ENCODE peak calls at places on chromosomes 6 and 20, in six cellular contexts. D, F, L, H, S and B are unnamed samples.
A peak's percentile ranks its signal among the peaks of the same experiment; 100 is the strongest.

GRCh38 chr6:126312013-126312665 is 27.8 kb upstream of the CENPW start:
- DNase-seq in D (no peak), F (no peak), L (peak; percentile 2), H (no peak), S (peak; percentile 3), B (no peak)

GRCh38 chr6:135537782-135538301 is 40.3 kb upstream of the AHI1 start:
- DNase-seq in D (peak; percentile 2), F (no peak), L (peak; percentile 53), H (peak; percentile 79), S (no peak), B (no peak)

GRCh38 chr6:43972179-43972914 is 154.9 kb downstream of the MRPL14 start:
- DNase-seq in D (no peak), F (no peak), L (no peak), H (peak; percentile 53), S (no peak), B (no peak)

GRCh38 chr6:146281963-146282362 is 253.1 kb downstream of the GRM1 start:
- DNase-seq in D (no peak), F (no peak), L (no peak), H (no peak), S (no peak), B (no peak)

GRCh38 chr20:10466855-10467254 is 31.8 kb downstream of the SLX4IP start:
- DNase-seq in D (no peak), F (no peak), L (no peak), H (no peak), S (peak; percentile 66), B (no peak)

GRCh38 chr20:37293301-37293943 is 4.0 kb downstream of the MANBAL start:
- DNase-seq in D (no peak), F (no peak), L (no peak), H (no peak), S (no peak), B (no peak)

GRCh38 chr6:157534991-157535353 is 154.0 kb downstream of the ZDHHC14 start:
- DNase-seq in D (no peak), F (no peak), L (no peak), H (no peak), S (no peak), B (no peak)

GRCh38 chr6:130927305-130927704 is 100.1 kb downstream of the SMLR1 start:
- DNase-seq in D (no peak), F (peak; percentile 18), L (no peak), H (no peak), S (peak; percentile 27), B (no peak)

GRCh38 chr20:18057106-18057993 is at the start of gene OVOL2:
- DNase-seq in D (no peak), F (peak; percentile 94), L (peak; percentile 50), H (no peak), S (peak; percentile 46), B (peak; percentile 93)

GRCh38 chr6:81890846-81891245 is 138.4 kb upstream of the TENT5A start:
- DNase-seq in D (no peak), F (no peak), L (no peak), H (peak; percentile 61), S (no peak), B (no peak)

GRCh38 chr6:31642798-31643570 is 9.5 kb downstream of the BAG6 start:
- DNase-seq in D (no peak), F (no peak), L (no peak), H (no peak), S (no peak), B (no peak)

GRCh38 chr20:63850689-63851547 is 10.4 kb upstream of the ABHD16B start:
- DNase-seq in D (no peak), F (peak; percentile 63), L (no peak), H (no peak), S (no peak), B (no peak)

GRCh38 chr6:16760536-16761468 is at the start of gene ATXN1:
- DNase-seq in D (peak; percentile 32), F (peak; percentile 77), L (no peak), H (peak; percentile 77), S (peak; percentile 77), B (peak; percentile 76)

GRCh38 chr6:10582774-10583508 is 61.8 kb downstream of the GCNT2 start:
- DNase-seq in D (no peak), F (no peak), L (no peak), H (no peak), S (peak; percentile 88), B (no peak)

GRCh38 chr6:87949194-87949593 is 98.4 kb upstream of the SPACA1 start:
- DNase-seq in D (no peak), F (no peak), L (no peak), H (no peak), S (no peak), B (no peak)

GRCh38 chr6:16344756-16345155 is 106.4 kb downstream of the GMPR start:
- DNase-seq in D (no peak), F (no peak), L (no peak), H (no peak), S (no peak), B (no peak)

GRCh38 chr6:106103728-106104109 is 17.6 kb downstream of the PRDM1 start:
- DNase-seq in D (peak; percentile 52), F (peak; percentile 57), L (no peak), H (no peak), S (no peak), B (no peak)

GRCh38 chr6:155315516-155315871 is 1.2 kb upstream of the TFB1M start:
- DNase-seq in D (no peak), F (no peak), L (no peak), H (peak; percentile 29), S (no peak), B (no peak)

GRCh38 chr6:116570856-116571682 is at the start of gene RWDD1:
- DNase-seq in D (peak; percentile 98), F (peak; percentile 99), L (peak; percentile 87), H (peak; percentile 100), S (peak; percentile 99), B (peak; percentile 99)

GRCh38 chr6:169903122-169903521 is 151.7 kb downstream of the ERMARD start:
- DNase-seq in D (no peak), F (no peak), L (no peak), H (no peak), S (no peak), B (no peak)

GRCh38 chr6:70860044-70860443 is 96.8 kb downstream of the B3GAT2 start:
- DNase-seq in D (no peak), F (no peak), L (no peak), H (peak; percentile 43), S (no peak), B (no peak)

GRCh38 chr20:46009847-46010246 is 1.1 kb downstream of the MMP9 start:
- DNase-seq in D (no peak), F (no peak), L (no peak), H (no peak), S (peak; percentile 21), B (no peak)

GRCh38 chr20:61958773-61959172 is 106.9 kb downstream of the TAF4 start:
- DNase-seq in D (no peak), F (no peak), L (no peak), H (no peak), S (no peak), B (peak; percentile 3)

GRCh38 chr6:12403201-12403826 is 113.2 kb downstream of the EDN1 start:
- DNase-seq in D (no peak), F (no peak), L (no peak), H (peak; percentile 56), S (no peak), B (no peak)

GRCh38 chr6:110509617-110510231 is 33.3 kb upstream of the SLC22A16 start:
- DNase-seq in D (no peak), F (no peak), L (no peak), H (peak; percentile 17), S (no peak), B (no peak)

GRCh38 chr6:11854418-11855165 is 76.0 kb upstream of the ADTRP start:
- DNase-seq in D (no peak), F (no peak), L (no peak), H (peak; percentile 59), S (no peak), B (no peak)

GRCh38 chr6:35357671-35358070 is 15.3 kb downstream of the PPARD start:
- DNase-seq in D (no peak), F (no peak), L (no peak), H (no peak), S (no peak), B (no peak)

GRCh38 chr6:163036251-163036650 is 308.5 kb downstream of the PACRG start:
- DNase-seq in D (no peak), F (no peak), L (no peak), H (no peak), S (no peak), B (no peak)

GRCh38 chr20:44644384-44645131 is 6.9 kb downstream of the ADA start:
- DNase-seq in D (peak; percentile 39), F (no peak), L (no peak), H (no peak), S (no peak), B (no peak)

GRCh38 chr20:44648068-44648467 is 3.4 kb downstream of the ADA start:
- DNase-seq in D (no peak), F (no peak), L (no peak), H (no peak), S (no peak), B (no peak)

GRCh38 chr20:44646641-44647274 is 4.7 kb downstream of the ADA start:
- DNase-seq in D (no peak), F (peak; percentile 36), L (no peak), H (peak; percentile 31), S (no peak), B (no peak)

GRCh38 chr20:44643596-44644383 is 7.7 kb downstream of the ADA start:
- DNase-seq in D (peak; percentile 54), F (peak; percentile 51), L (peak; percentile 54), H (peak; percentile 50), S (peak; percentile 46), B (peak; percentile 82)

GRCh38 chr20:44646023-44646640 is 5.4 kb downstream of the ADA start:
- DNase-seq in D (no peak), F (peak; percentile 40), L (no peak), H (no peak), S (peak; percentile 81), B (no peak)
- H3K4me3 ChIP-seq in D (peak overlapping the region; percentile 54), F (no peak overlapping the region), L (no peak overlapping the region), H (no peak overlapping the region), S (no peak overlapping the region), B (no peak overlapping the region)

GRCh38 chr6:117761610-117762009 is 86.3 kb downstream of the NUS1 start:
- DNase-seq in D (no peak), F (no peak), L (no peak), H (no peak), S (no peak), B (no peak)
- H3K9me3 ChIP-seq in D (no peaks in the 10 kb centered on the region), F (peaks cover 13% of the 10 kb centered on the region), L (no peaks in the 10 kb centered on the region), H (peaks cover 16% of the 10 kb centered on the region), S (no peaks in the 10 kb centered on the region), B (peaks cover 26% of the 10 kb centered on the region)

GRCh38 chr6:137093183-137094069 is 48.7 kb upstream of the IL20RA start:
- DNase-seq in D (no peak), F (no peak), L (no peak), H (no peak), S (no peak), B (peak; percentile 28)
- H3K4me3 ChIP-seq in D (no peak overlapping the region), F (no peak overlapping the region), L (no peak overlapping the region), H (no peak overlapping the region), S (no peak overlapping the region), B (no peak overlapping the region)

DNA sequence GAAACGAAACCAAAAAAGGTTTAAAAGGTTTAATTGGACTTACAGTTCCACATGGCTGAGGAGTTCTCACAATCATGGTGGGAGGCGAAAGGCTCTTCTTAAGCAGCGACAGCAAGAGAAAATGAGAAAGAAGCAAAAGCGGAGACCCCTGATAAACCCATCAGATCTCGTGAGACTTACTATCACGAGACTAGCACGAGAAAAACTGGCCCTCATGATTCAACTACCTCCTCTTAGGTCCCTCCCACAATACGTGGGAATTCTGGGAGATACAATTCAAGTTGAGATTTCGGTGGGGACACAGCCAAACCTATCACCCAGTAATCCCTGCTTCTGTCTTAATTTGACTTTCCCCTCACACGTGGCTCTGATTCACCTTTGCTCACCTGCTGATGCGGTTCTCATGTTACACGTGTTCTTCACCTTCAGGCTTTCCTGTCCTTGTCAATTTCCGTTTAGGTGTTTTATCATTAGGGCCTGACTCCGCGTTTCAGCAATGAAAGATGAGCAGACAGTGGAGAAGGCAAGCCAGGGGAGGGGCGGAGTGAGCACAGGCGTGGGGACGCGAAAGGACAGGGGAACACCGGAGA is 57.1 kb downstream of the AGPAT4 start:
- DNase-seq in D (no peak), F (no peak), L (no peak), H (no peak), S (no peak), B (no peak)
- H3K9me3 ChIP-seq in D (no peaks in the 10 kb centered on the region), F (peaks cover 1% of the 10 kb centered on the region), L (peaks cover 3% of the 10 kb centered on the region), H (peaks cover 2% of the 10 kb centered on the region), S (peaks cover 13% of the 10 kb centered on the region), B (peaks cover 6% of the 10 kb centered on the region)